ENCODE peak calls at places on chromosomes 6 and 20, in five cellular contexts. B, M, S, Z and V are unnamed samples. For H3K4me1, the result is how much of the 10 kb centered on the place peaks cover.

GRCh38 chr20:47703748-47704147 is 81.5 kb downstream of the SULF2 start:
- DNase-seq in S (no peak), B (no peak), M (no peak), Z (no peak), V (no peak)

GRCh38 chr6:54617730-54618129 is 228.8 kb upstream of the FAM83B start:
- DNase-seq in B (no peak), S (peak), Z (no peak), M (no peak), V (no peak)

GRCh38 chr6:148973809-148974208 is 227.0 kb downstream of the UST start:
- DNase-seq in M (no peak), S (peak), Z (no peak), B (no peak), V (no peak)

GRCh38 chr6:16839780-16840179 is 78.5 kb upstream of the ATXN1 start:
- DNase-seq in B (no peak), Z (no peak), S (no peak), M (no peak), V (no peak)

GRCh38 chr6:112331306-112331705 is 15.8 kb upstream of the RFPL4B start:
- DNase-seq in S (no peak), M (no peak), Z (no peak), B (no peak), V (no peak)

GRCh38 chr6:116511424-116512131 is at the start of gene CALHM5:
- DNase-seq in Z (no peak), S (peak), B (peak), M (no peak), V (peak)

GRCh38 chr6:167091149-167092107 is 31.5 kb upstream of the CCR6 start:
- DNase-seq in Z (peak), B (no peak), M (peak), S (no peak), V (no peak)

GRCh38 chr6:124400600-124400999 is 561.6 kb upstream of the RNF217 start:
- DNase-seq in M (no peak), Z (no peak), S (no peak), B (no peak), V (no peak)

GRCh38 chr6:105900120-105900937 is 185.8 kb upstream of the PRDM1 start:
- DNase-seq in B (no peak), Z (no peak), M (no peak), S (peak), V (no peak)

GRCh38 chr20:46190796-46191540 is 72.9 kb downstream of the CD40 start:
- DNase-seq in S (no peak), Z (no peak), M (no peak), B (no peak), V (no peak)

GRCh38 chr6:45026003-45026516 is 302.1 kb upstream of the RUNX2 start:
- DNase-seq in Z (no peak), B (no peak), M (no peak), S (peak), V (no peak)

GRCh38 chr20:12414446-12415274 is 497.0 kb downstream of the BTBD3 start:
- DNase-seq in S (no peak), B (no peak), M (no peak), Z (no peak), V (no peak)

GRCh38 chr6:8047466-8048292 is 16.5 kb downstream of the BLOC1S5 start:
- DNase-seq in S (peak), B (no peak), Z (no peak), M (no peak), V (no peak)

GRCh38 chr20:6583134-6583738 is 184.2 kb upstream of the BMP2 start:
- DNase-seq in S (peak), M (peak), B (no peak), Z (no peak), V (no peak)

GRCh38 chr6:139337830-139338229 is 36.6 kb downstream of the CITED2 start:
- DNase-seq in Z (no peak), B (no peak), S (no peak), M (no peak), V (no peak)

GRCh38 chr20:2899243-2899642 is 26.0 kb downstream of the PTPRA start:
- DNase-seq in M (no peak), B (no peak), S (no peak), Z (no peak), V (no peak)

GRCh38 chr6:44642870-44643522 is 255.5 kb downstream of the CDC5L start:
- DNase-seq in Z (no peak), B (no peak), M (no peak), S (peak), V (no peak)

GRCh38 chr6:6657085-6657819 is 68.7 kb downstream of the LY86 start:
- DNase-seq in M (no peak), B (no peak), S (no peak), Z (no peak), V (no peak)

GRCh38 chr6:5379647-5380242 is 118.4 kb downstream of the FARS2 start:
- DNase-seq in M (no peak), Z (no peak), B (no peak), S (peak), V (no peak)

DNA sequence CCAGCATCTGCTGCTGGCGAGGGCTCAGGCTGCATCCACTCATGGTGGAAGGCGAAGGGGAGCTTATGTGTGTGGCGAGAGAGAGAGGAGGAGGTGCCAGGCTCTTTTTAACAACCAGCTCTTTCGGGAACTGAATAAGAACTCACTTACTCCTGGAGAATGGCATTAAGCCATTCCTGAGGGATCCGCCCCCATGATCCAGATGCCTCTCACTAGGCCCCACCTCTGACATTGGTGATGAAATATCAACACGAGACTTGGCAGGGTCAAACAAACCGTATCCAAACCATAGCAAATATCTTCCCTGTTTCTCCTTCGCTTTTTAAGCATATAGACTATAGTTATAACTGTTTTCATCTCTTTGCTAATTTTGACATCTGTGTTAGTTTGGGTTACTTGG is 24.6 kb downstream of the CHMP4B start:
- DNase-seq in S (no peak), Z (no peak), M (no peak), B (no peak), V (no peak)
- H3K4me1 ChIP-seq in S (under half), Z (under half), M (half or more), B (half or more), V (under half)

GRCh38 chr20:5171790-5172164 is 45.0 kb downstream of the CDS2 start:
- DNase-seq in Z (no peak), S (no peak), M (no peak), B (no peak), V (no peak)

GRCh38 chr20:5170341-5170740 is 43.5 kb downstream of the CDS2 start:
- DNase-seq in B (no peak), M (no peak), Z (no peak), S (no peak), V (no peak)

GRCh38 chr20:5171074-5171789 is 44.4 kb downstream of the CDS2 start:
- DNase-seq in S (no peak), M (no peak), Z (no peak), B (peak), V (no peak)

GRCh38 chr20:5172167-5172586 is 45.4 kb downstream of the CDS2 start:
- DNase-seq in M (no peak), Z (no peak), B (no peak), S (no peak), V (no peak)

GRCh38 chr20:5168582-5169396 is 42.0 kb downstream of the CDS2 start:
- DNase-seq in S (peak), B (peak), Z (no peak), M (no peak), V (no peak)
- H3K4me3 ChIP-seq in S (no peak), B (no peak), Z (no peak), M (no peak), V (no peak)

DNA sequence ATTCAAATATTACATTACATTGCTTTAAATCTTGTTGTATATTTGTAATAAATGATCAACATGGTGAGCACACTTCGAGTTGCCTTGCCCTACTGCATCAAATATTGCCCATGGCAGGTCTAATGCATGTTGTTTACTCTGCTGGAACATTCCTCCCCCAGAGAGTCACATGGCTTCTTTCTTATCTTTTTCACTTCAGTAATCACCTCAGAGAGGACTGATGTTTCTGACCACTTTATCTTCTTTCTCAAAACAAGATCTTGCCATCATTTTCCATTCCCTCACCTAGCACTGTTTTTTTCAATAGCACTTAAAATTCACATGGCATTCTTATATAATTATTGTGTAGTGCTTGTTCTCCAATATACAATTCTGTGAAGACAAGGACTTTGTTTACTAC is 243.5 kb upstream of the THEMIS start:
- DNase-seq in B (no peak), Z (no peak), S (no peak), M (no peak), V (no peak)
- H3K4me1 ChIP-seq in B (under half), Z (under half), S (under half), M (under half), V (under half)

DNA sequence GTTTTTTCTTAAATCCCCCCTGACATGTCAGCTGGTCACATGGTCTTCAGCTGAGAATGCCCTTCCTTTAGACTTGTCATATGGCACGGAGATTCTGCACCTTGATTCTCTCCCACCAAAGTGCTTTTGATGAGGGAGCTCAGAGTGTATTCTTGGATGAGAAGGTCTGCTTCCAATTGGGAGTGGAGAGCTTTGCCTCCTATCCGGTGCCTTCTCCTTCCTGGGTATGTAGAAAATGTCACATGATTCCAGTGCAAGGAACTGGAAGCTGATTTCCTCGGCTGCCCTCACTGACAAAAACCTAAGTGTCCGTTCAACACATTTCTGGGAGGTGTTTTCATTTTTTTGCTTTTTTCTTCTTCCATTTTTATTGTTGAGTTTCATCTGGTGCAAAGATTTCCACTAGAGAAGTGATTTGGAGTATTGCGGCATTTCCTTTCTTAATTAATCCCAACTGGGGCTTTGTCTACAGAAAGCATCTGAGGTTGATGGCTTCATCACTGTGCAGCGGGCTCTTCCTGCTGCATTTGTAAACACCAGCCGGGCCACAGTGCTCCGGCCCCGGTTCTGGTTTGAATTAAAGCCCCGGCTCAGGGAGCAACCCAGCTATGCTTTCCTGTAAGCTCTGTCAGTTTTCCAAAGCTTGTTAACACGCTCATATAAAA is 197.3 kb downstream of the TFAP2C start:
- DNase-seq in B (no peak), S (peak), Z (no peak), M (no peak), V (no peak)
- H3K4me3 ChIP-seq in B (no peak), S (no peak), Z (no peak), M (no peak), V (no peak)

GRCh38 chr20:32969356-32970114 is 34.7 kb downstream of the SUN5 start:
- DNase-seq in Z (no peak), M (peak), S (no peak), B (no peak), V (peak)
- H3K4me1 ChIP-seq in Z (half or more), M (half or more), S (under half), B (under half), V (under half)

GRCh38 chr6:142925575-142926110 is 19.3 kb downstream of the HIVEP2 start:
- DNase-seq in M (no peak), B (no peak), S (peak), Z (no peak), V (no peak)
- H3K4me3 ChIP-seq in M (no peak), B (peak), S (no peak), Z (peak), V (no peak)

DNA sequence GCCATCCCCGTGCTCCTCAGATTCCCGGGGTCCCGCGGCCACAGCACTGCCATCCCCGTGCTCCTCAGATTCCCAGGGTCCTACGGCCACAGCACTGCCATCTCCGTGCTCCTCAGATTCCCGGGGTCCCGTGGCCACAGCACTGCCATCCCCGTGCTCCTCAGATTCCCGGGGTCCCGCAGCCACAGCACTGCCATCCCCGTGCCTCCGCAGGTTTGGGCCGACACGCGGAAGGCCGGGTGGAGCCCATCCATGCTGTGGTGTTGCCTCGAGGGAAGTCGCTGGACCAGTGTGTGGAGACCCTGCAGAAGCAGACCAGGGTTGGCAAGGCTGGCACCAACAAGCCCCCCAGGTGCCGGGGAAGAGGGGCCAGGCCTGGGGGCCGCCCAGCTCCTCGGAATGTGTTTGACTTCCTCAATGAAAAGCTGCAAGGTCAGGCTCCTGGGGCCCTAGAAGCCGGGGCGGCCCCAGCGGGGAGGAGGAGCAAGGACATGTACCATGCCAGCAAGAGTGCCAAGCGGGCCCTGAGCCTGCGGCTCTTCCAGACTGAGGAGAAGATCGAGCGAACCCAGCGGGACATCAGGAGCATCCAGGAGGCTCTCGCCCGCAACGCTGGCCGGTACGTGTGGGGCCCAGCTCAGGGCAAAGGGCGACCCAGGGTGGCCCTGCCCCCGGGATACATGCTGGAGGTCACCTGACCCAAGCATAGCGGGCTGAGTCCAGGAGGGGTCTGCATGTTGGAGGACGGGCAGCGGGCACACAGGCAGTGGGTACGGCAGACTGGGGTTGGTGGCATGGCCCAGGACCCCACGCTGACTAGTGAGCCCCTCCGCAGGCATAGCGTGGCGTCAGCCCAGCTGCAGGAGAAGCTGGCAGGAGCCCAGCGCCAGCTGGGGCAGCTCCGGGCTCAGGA is 1.3 kb upstream of the LIME1 start:
- DNase-seq in Z (no peak), B (no peak), S (no peak), M (peak), V (no peak)
- H3K4me1 ChIP-seq in Z (under half), B (under half), S (under half), M (half or more), V (under half)